ENCODE peak calls at places on chromosomes 1 and 21, in eight cellular contexts. L is astrocyte of the hippocampus; J is CD4-positive, alpha-beta T cell; H is stimulated activated CD8-positive, alpha-beta memory T cell treated with anti-CD3 and anti-CD28 coated beads, Interleukin-7, amount 100 ng/mL, for 4 hours; I is activated B cell treated with CpG ODN at 0.5 μM for 24 hours; Z is A549; T is AG08395; R is type B pancreatic cell. W is an unnamed sample.

GRCh38 chr1:214154596-214155261 is 126.2 kb upstream of the SMYD2 start:
- DNase-seq in R (no peak), L (no peak), Z (no peak), T (no peak), I (no peak), H (no peak), J (no peak), W (no peak)

GRCh38 chr1:157442065-157442464 is 110.2 kb downstream of the FCRL5 start:
- DNase-seq in L (no peak), R (no peak), H (no peak), J (no peak), Z (no peak), T (no peak), I (no peak), W (no peak)

GRCh38 chr1:202010042-202011015 is at the start of gene ELF3:
- DNase-seq in I (no peak), T (no peak), R (no peak), L (peak; percentile 35), Z (peak; percentile 98), J (no peak), H (no peak), W (peak; percentile 89)

GRCh38 chr1:214281902-214282695 is 1.1 kb downstream of the SMYD2 start:
- DNase-seq in H (no peak), J (no peak), R (no peak), L (peak; percentile 62), Z (peak; percentile 39), T (peak; percentile 40), I (no peak), W (no peak)

GRCh38 chr1:18534810-18535205 is 54.1 kb downstream of the KLHDC7A start:
- DNase-seq in H (no peak), I (no peak), J (no peak), L (no peak), Z (no peak), T (no peak), R (peak; percentile 34), W (no peak)

GRCh38 chr1:172466795-172467407 is 23.0 kb upstream of the PIGC start:
- DNase-seq in T (no peak), J (no peak), H (no peak), Z (no peak), I (no peak), R (no peak), L (peak; percentile 53), W (no peak)

GRCh38 chr1:184285401-184286087 is 101.3 kb upstream of the C1orf21 start:
- DNase-seq in Z (no peak), L (no peak), T (no peak), J (no peak), R (no peak), H (no peak), I (no peak), W (no peak)

GRCh38 chr21:41064325-41064724 is 103.6 kb upstream of the BACE2 start:
- DNase-seq in R (no peak), H (no peak), L (no peak), T (peak; percentile 42), J (no peak), I (no peak), Z (no peak), W (no peak)

GRCh38 chr21:28336299-28336698 is 656.4 kb downstream of the LTN1 start:
- DNase-seq in R (no peak), H (no peak), T (peak; percentile 52), I (no peak), J (no peak), Z (no peak), L (peak; percentile 53), W (no peak)

GRCh38 chr1:214566158-214567104 is 15.0 kb upstream of the PTPN14 start:
- DNase-seq in Z (peak; percentile 54), J (no peak), I (no peak), R (no peak), L (peak; percentile 55), T (peak; percentile 66), H (no peak), W (no peak)

GRCh38 chr1:219917851-219918466 is 10.4 kb downstream of the SLC30A10 start:
- DNase-seq in R (no peak), H (no peak), I (no peak), L (peak; percentile 11), Z (no peak), T (no peak), J (no peak), W (no peak)

GRCh38 chr1:6273380-6273891 is 12.5 kb upstream of the GPR153 start:
- DNase-seq in L (peak; percentile 95), Z (no peak), I (no peak), J (no peak), H (no peak), T (peak; percentile 72), R (no peak), W (no peak)

GRCh38 chr1:153395136-153395685 is 4.3 kb upstream of the S100A8 start:
- DNase-seq in T (no peak), H (no peak), R (peak; percentile 55), Z (no peak), I (no peak), L (no peak), J (peak; percentile 14), W (no peak)

GRCh38 chr1:51088474-51088873 is 13.6 kb upstream of the C1orf185 start:
- DNase-seq in J (no peak), R (no peak), T (no peak), I (no peak), L (no peak), Z (no peak), H (no peak), W (no peak)

GRCh38 chr1:46396429-46397398 is 2.6 kb downstream of the FAAH start:
- DNase-seq in H (no peak), J (no peak), L (no peak), R (no peak), I (no peak), Z (no peak), T (no peak), W (no peak)

GRCh38 chr1:29200905-29201594 is 19.4 kb upstream of the SRSF4 start:
- DNase-seq in J (no peak), R (no peak), H (no peak), Z (no peak), I (no peak), T (no peak), L (no peak), W (no peak)

GRCh38 chr1:61641578-61642336 is 83.2 kb downstream of the TM2D1 start:
- DNase-seq in I (peak; percentile 48), L (peak; percentile 73), J (peak; percentile 66), H (peak; percentile 17), T (peak; percentile 87), R (no peak), Z (peak; percentile 71), W (peak; percentile 60)

GRCh38 chr21:41725421-41726021 is 41.3 kb downstream of the RIPK4 start:
- DNase-seq in Z (no peak), T (no peak), H (no peak), I (no peak), J (no peak), L (peak; percentile 22), R (no peak), W (no peak)

GRCh38 chr1:109640285-109640865 is 15.5 kb upstream of the GSTM4 start:
- DNase-seq in J (peak; percentile 95), H (peak; percentile 81), Z (no peak), L (peak; percentile 81), T (peak; percentile 68), R (peak; percentile 88), I (peak; percentile 86), W (peak; percentile 57)

GRCh38 chr1:46442317-46443161 is 47.1 kb upstream of the DMBX1 start:
- DNase-seq in J (peak; percentile 75), T (peak; percentile 87), I (peak; percentile 63), R (peak; percentile 85), Z (peak; percentile 65), H (peak; percentile 29), L (peak; percentile 81), W (peak; percentile 82)

GRCh38 chr1:17635811-17636210 is 96.3 kb downstream of the ARHGEF10L start:
- DNase-seq in Z (no peak), I (peak; percentile 48), L (no peak), T (no peak), H (no peak), R (no peak), J (no peak), W (no peak)

GRCh38 chr1:13737388-13737787 is 37.4 kb downstream of the PRDM2 start:
- DNase-seq in R (no peak), L (no peak), J (no peak), Z (no peak), I (no peak), H (no peak), T (no peak), W (no peak)

GRCh38 chr1:230232352-230232751 is 165.3 kb downstream of the GALNT2 start:
- DNase-seq in J (no peak), Z (no peak), T (no peak), L (no peak), R (no peak), H (no peak), I (no peak), W (no peak)

W was measured in HuH-7.5.